ENCODE peak calls at places on chromosomes 5 and 9, in four cellular contexts. Z, H, Y and A are unnamed samples.

GRCh38 chr5:96329294-96329693 is 103.8 kb downstream of the PCSK1 start:
- DNase-seq in Z (no peak), H (no peak), Y (no peak), A (no peak)

GRCh38 chr5:123278284-123278683 is 144.9 kb downstream of the CEP120 start:
- DNase-seq in Y (no peak), Z (no peak), H (no peak), A (no peak)

GRCh38 chr5:8825161-8825757 is 720.6 kb downstream of the SEMA5A start:
- DNase-seq in Z (no peak), Y (no peak), H (no peak), A (no peak)

GRCh38 chr5:89572696-89573095 is 689.7 kb upstream of the MEF2C start:
- DNase-seq in Y (no peak), Z (no peak), H (no peak), A (no peak)

GRCh38 chr5:132750471-132751230 is 3.4 kb downstream of the CCNI2 start:
- DNase-seq in H (no peak), Z (no peak), Y (no peak), A (no peak)

GRCh38 chr9:108724122-108724521 is 131.7 kb downstream of the ACTL7B start:
- DNase-seq in Z (no peak), H (no peak), Y (no peak), A (no peak)

GRCh38 chr5:54577542-54577941 is 60.0 kb downstream of the SNX18 start:
- DNase-seq in Y (no peak), Z (no peak), H (no peak), A (no peak)

GRCh38 chr9:80382523-80382922 is 810.8 kb downstream of the TLE4 start:
- DNase-seq in H (no peak), Y (no peak), Z (no peak), A (no peak)

GRCh38 chr9:128937310-128938165 is 9.9 kb downstream of the DOLK start:
- DNase-seq in Y (no peak), H (no peak), Z (no peak), A (no peak)

GRCh38 chr5:125812631-125813030 is 610.6 kb upstream of the GRAMD2B start:
- DNase-seq in H (no peak), Z (no peak), Y (peak; percentile 4), A (no peak)

GRCh38 chr5:133164759-133165158 is 112.9 kb downstream of the HSPA4 start:
- DNase-seq in Z (no peak), H (no peak), Y (no peak), A (no peak)

GRCh38 chr5:74938250-74938649 is 72.1 kb upstream of the FAM169A start:
- DNase-seq in H (no peak), Y (no peak), Z (no peak), A (no peak)

GRCh38 chr9:121771418-121771817 is 120.0 kb downstream of the DAB2IP start:
- DNase-seq in H (no peak), Z (no peak), Y (no peak), A (no peak)

GRCh38 chr9:76441551-76442322 is 17.2 kb upstream of the GCNT1 start:
- DNase-seq in Z (no peak), Y (no peak), H (no peak), A (no peak)

GRCh38 chr5:72760259-72760658 is 56.2 kb upstream of the TNPO1 start:
- DNase-seq in H (no peak), Y (no peak), Z (no peak), A (no peak)

GRCh38 chr9:12516031-12516430 is 177.2 kb upstream of the TYRP1 start:
- DNase-seq in Z (no peak), Y (no peak), H (no peak), A (no peak)

GRCh38 chr5:43065384-43066230 is 25.5 kb upstream of the ANXA2R start:
- DNase-seq in Y (peak; percentile 49), Z (peak; percentile 62), H (peak; percentile 21), A (no peak)

GRCh38 chr9:98712987-98713386 is 4.3 kb upstream of the GABBR2 start:
- DNase-seq in Y (no peak), Z (no peak), H (no peak), A (no peak)

GRCh38 chr9:8868632-8869031 is 1069.1 kb upstream of the DMAC1 start:
- DNase-seq in Z (no peak), H (no peak), Y (peak; percentile 65), A (no peak)

GRCh38 chr5:53922508-53923498 is 362.4 kb downstream of the NDUFS4 start:
- DNase-seq in Y (no peak), H (no peak), Z (no peak), A (no peak)

GRCh38 chr9:115595951-115596742 is 478.2 kb upstream of the TNC start:
- DNase-seq in H (no peak), Z (no peak), Y (peak; percentile 16), A (no peak)

GRCh38 chr5:58891072-58891970 is 308.4 kb downstream of the RAB3C start:
- DNase-seq in Z (peak; percentile 69), Y (peak; percentile 75), H (peak; percentile 14), A (peak; percentile 34)

GRCh38 chr5:58887721-58888409 is 305.0 kb downstream of the RAB3C start:
- DNase-seq in Y (no peak), Z (no peak), H (no peak), A (no peak)

GRCh38 chr5:58887311-58887710 is 304.4 kb downstream of the RAB3C start:
- DNase-seq in H (no peak), Y (no peak), Z (no peak), A (no peak)

GRCh38 chr5:58891971-58892343 is 309.1 kb downstream of the RAB3C start:
- DNase-seq in Y (no peak), H (no peak), Z (no peak), A (no peak)

DNA sequence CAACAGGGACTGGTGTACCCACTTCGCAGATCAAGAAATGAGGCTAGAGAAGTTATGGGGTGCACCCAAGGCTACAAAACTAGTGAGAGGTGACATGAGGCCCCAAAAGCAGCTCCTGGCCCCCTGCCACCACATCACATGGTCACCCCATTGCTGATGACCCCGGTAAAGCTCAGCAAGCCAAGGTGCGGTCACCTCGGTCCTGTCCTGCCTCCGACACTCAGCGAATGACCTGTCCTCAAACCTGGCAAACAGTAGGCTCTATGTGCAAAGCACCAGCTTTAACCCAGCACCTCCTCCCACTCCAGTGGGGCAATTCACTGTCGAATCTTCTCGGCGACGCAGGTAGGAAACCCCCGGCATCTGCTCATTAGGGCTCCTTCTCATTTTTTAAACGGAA is 307.4 kb downstream of the RAB3C start:
- DNase-seq in Z (no peak), H (no peak), Y (no peak), A (no peak)
- H3K27ac ChIP-seq in Z (no peak overlapping the region), H (no peak overlapping the region), Y (no peak overlapping the region), A (no peak overlapping the region)

DNA sequence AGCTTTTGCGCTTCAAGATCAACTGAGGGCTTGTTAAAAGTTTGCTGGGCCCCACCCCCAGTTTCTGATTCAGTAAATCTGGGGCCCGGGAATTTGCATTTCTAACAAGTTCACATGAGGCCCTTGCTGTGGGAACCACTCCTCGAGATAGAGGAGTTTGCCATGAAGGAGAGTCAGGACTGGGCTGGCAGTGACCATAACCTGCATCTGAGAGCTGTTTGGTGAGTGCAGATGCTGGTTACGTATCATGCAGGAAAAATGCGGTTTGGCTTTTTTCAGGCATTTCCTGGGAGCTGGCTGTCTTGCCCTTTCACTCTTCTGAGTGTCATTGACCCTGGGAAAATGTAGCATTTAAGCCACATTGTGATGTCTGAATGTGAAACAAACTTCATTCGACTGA is 9.4 kb upstream of the ANGPTL2 start:
- DNase-seq in Z (no peak), Y (no peak), H (no peak), A (no peak)
- H3K4me1 ChIP-seq in Z (no peaks in the 10 kb centered on the region), Y (peaks cover 14% of the 10 kb centered on the region), H (no peaks in the 10 kb centered on the region), A (no peaks in the 10 kb centered on the region)

DNA sequence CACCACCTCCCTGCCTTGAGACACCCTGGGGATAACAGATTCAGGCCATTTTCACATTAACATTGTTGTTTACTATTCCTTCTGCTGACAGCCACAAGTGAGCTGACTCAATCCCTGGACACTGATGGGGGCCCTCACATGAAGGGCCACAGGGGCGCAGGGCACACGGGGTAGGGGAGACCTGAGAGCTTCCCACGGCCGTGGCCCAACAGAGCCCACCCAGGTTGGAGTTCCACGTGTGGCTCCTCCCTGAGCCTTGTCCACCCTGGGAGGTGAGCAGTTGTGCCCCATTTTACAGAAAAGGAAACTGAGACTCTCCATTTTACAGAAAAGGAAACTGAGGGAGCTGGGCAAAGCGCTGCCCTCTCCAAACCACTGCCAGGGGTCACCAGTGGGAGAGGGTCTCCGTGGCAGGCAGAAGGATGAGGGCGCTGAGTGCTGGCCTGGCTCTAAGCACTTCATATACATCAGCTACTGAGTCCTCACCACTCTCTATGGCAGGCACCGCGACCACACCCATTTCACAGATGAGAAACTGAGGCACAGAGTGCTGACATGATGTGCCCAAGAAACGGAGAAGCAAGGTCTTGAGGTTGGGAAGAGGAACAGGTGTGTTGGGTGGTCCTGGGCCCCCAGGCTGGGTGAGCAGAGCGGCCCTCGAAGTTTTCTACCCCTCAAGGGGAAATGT is 2.3 kb downstream of the NINJ1 start:
- DNase-seq in H (no peak), Y (no peak), Z (no peak), A (no peak)
- H3K27ac ChIP-seq in H (no peak overlapping the region), Y (no peak overlapping the region), Z (peak overlapping the region; percentile 83), A (no peak overlapping the region)

DNA sequence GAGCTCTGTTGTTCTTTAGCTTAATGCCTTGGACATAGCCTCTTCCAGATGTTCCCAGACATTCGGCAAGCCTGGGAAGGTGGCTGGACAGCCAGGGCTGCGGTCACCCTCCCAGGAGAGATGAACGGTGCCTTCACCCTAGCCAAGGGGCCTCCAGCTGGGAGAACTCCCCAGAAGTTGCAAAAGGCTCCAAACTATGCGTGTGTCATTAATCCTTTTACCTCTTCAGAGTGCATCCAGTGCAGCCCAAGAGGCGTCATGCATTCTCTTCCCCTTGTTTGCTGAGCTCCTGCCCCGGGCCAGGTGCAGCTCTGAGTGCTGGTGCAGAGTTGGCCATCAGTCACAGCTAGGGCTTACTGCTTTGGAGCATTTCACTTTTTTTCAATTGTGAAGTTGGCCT is 22.8 kb downstream of the HMCN2 start:
- DNase-seq in Y (no peak), H (no peak), Z (no peak), A (no peak)
- H3K4me1 ChIP-seq in Y (peaks cover 9% of the 10 kb centered on the region), H (no peaks in the 10 kb centered on the region), Z (no peaks in the 10 kb centered on the region), A (no peaks in the 10 kb centered on the region)